ENCODE peak calls at places on chromosomes 6 and 20, in four cellular contexts. V is SHP77, S is H54, Q is small intestine. C is an unnamed sample.

GRCh38 chr20:49906101-49906604 is 9.2 kb downstream of the SPATA2 start:
- DNase-seq in V (no peak), S (no peak), Q (no peak), C (no peak)

GRCh38 chr6:117477988-117478852 is 4.3 kb upstream of the DCBLD1 start:
- DNase-seq in V (no peak), S (no peak), Q (peak; percentile 63), C (no peak)

GRCh38 chr6:121531658-121532167 is 96.3 kb downstream of the GJA1 start:
- DNase-seq in V (no peak), S (no peak), Q (no peak), C (no peak)

GRCh38 chr20:36663026-36663425 is 17.0 kb upstream of the SLA2 start:
- DNase-seq in V (no peak), S (no peak), Q (no peak), C (no peak)

GRCh38 chr20:63259734-63260460 is 5.6 kb upstream of the NKAIN4 start:
- DNase-seq in V (no peak), S (no peak), Q (no peak), C (no peak)

GRCh38 chr20:17854307-17854903 is 114.2 kb downstream of the SNX5 start:
- DNase-seq in V (peak; percentile 67), S (no peak), Q (peak; percentile 76), C (no peak)

GRCh38 chr6:87407531-87407895 is 259 bp upstream of the CFAP206 start:
- DNase-seq in V (peak; percentile 42), S (peak; percentile 12), Q (no peak), C (no peak)

GRCh38 chr20:14336667-14337066 is 745 bp downstream of the FLRT3 start:
- DNase-seq in V (peak; percentile 27), S (no peak), Q (peak; percentile 63), C (no peak)

GRCh38 chr6:133923938-133924593 is 29.0 kb upstream of the TBPL1 start:
- DNase-seq in V (peak; percentile 67), S (peak; percentile 10), Q (peak; percentile 82), C (peak; percentile 29)

GRCh38 chr20:61598586-61598985 is 346.5 kb downstream of the CDH4 start:
- DNase-seq in V (no peak), S (no peak), Q (no peak), C (no peak)

GRCh38 chr6:6546318-6547110 is 42.0 kb upstream of the LY86 start:
- DNase-seq in V (no peak), S (no peak), Q (no peak), C (no peak)

GRCh38 chr6:45310118-45310788 is 17.9 kb upstream of the RUNX2 start:
- DNase-seq in V (no peak), S (no peak), Q (peak; percentile 4), C (no peak)

GRCh38 chr6:56852249-56852606 is 102.7 kb upstream of the BEND6 start:
- DNase-seq in V (no peak), S (no peak), Q (no peak), C (no peak)

GRCh38 chr6:106520711-106521367 is 108.5 kb downstream of the RTN4IP1 start:
- DNase-seq in V (no peak), S (no peak), Q (peak; percentile 77), C (no peak)

GRCh38 chr6:90288404-90288803 is 8.2 kb downstream of the BACH2 start:
- DNase-seq in V (no peak), S (no peak), Q (no peak), C (no peak)

GRCh38 chr20:44701889-44702288 is 13.3 kb upstream of the CCN5 start:
- DNase-seq in V (no peak), S (no peak), Q (no peak), C (no peak)

GRCh38 chr20:3088031-3088430 is 3.5 kb upstream of the AVP start:
- DNase-seq in V (no peak), S (no peak), Q (no peak), C (no peak)

GRCh38 chr6:79425589-79426311 is 111.5 kb downstream of the LCA5 start:
- DNase-seq in V (no peak), S (no peak), Q (peak; percentile 66), C (no peak)

GRCh38 chr6:107598091-107598490 is 108.2 kb downstream of the SOBP start:
- DNase-seq in V (no peak), S (no peak), Q (no peak), C (no peak)

GRCh38 chr6:129197154-129197553 is 314.2 kb downstream of the LAMA2 start:
- DNase-seq in V (no peak), S (no peak), Q (no peak), C (no peak)

GRCh38 chr20:4719190-4719589 is 2.5 kb upstream of the PRND start:
- DNase-seq in V (no peak), S (no peak), Q (no peak), C (no peak)

GRCh38 chr6:57265755-57266221 is 43.7 kb upstream of the RAB23 start:
- DNase-seq in V (no peak), S (no peak), Q (no peak), C (no peak)

GRCh38 chr6:21163110-21163837 is 430.3 kb upstream of the SOX4 start:
- DNase-seq in V (no peak), S (peak; percentile 22), Q (no peak), C (no peak)

GRCh38 chr20:50403565-50404418 is 106.4 kb upstream of the PTPN1 start:
- DNase-seq in V (no peak), S (no peak), Q (no peak), C (no peak)

GRCh38 chr20:2402271-2402980 is 21.7 kb downstream of the TGM6 start:
- DNase-seq in V (peak; percentile 16), S (peak; percentile 18), Q (peak; percentile 6), C (no peak)

GRCh38 chr6:10478187-10479040 is 42.7 kb upstream of the GCNT2 start:
- DNase-seq in V (peak; percentile 44), S (peak; percentile 25), Q (peak; percentile 46), C (no peak)

GRCh38 chr20:36099106-36099505 is 55.4 kb upstream of the EPB41L1 start:
- DNase-seq in V (no peak), S (no peak), Q (no peak), C (no peak)

GRCh38 chr20:10225439-10226080 is 6.9 kb downstream of the SNAP25 start:
- DNase-seq in V (peak; percentile 24), S (no peak), Q (no peak), C (no peak)

GRCh38 chr20:54680872-54681297 is 205.5 kb downstream of the DOK5 start:
- DNase-seq in V (peak; percentile 45), S (peak; percentile 13), Q (peak; percentile 16), C (no peak)

GRCh38 chr6:32847795-32848194 is 3.9 kb upstream of the PSMB8 start:
- DNase-seq in V (no peak), S (no peak), Q (no peak), C (no peak)

GRCh38 chr6:31765910-31766794 is 3.7 kb downstream of the SAPCD1 start:
- DNase-seq in V (no peak), S (no peak), Q (peak; percentile 88), C (no peak)

GRCh38 chr20:29448806-29449470 is 1808.5 kb upstream of the DEFB115 start:
- DNase-seq in V (no peak), S (no peak), Q (no peak), C (no peak)

C was measured in kidney epithelial cell.